ENCODE peak calls at places on chromosomes 11 and 22, in five cellular contexts. Q is brain microvascular endothelial cell, M is right lobe of liver, P is HL-60, N is stomach. V is an unnamed sample.

GRCh38 chr22:35727436-35727835 is 9.8 kb downstream of the APOL5 start:
- DNase-seq in N (peak; percentile 24), P (no peak), M (no peak), Q (no peak), V (no peak)

GRCh38 chr11:103397369-103397768 is 288.1 kb downstream of the DYNC2H1 start:
- DNase-seq in Q (no peak), P (no peak), N (no peak), M (no peak), V (no peak)

GRCh38 chr11:58451585-58451984 is 9.5 kb upstream of the OR5B12 start:
- DNase-seq in P (no peak), N (no peak), Q (no peak), M (no peak), V (no peak)

GRCh38 chr11:32451808-32452207 is 16.5 kb upstream of the WT1 start:
- DNase-seq in P (no peak), M (no peak), Q (no peak), N (no peak), V (no peak)

GRCh38 chr11:119370486-119371046 is 10.9 kb downstream of the USP2 start:
- DNase-seq in M (peak; percentile 86), N (no peak), Q (no peak), P (no peak), V (no peak)

GRCh38 chr11:66020618-66021357 is 5.5 kb downstream of the CATSPER1 start:
- DNase-seq in Q (peak; percentile 47), N (peak; percentile 41), P (peak; percentile 67), M (no peak), V (peak; percentile 94)

GRCh38 chr11:114044042-114044871 is 15.3 kb upstream of the ZBTB16 start:
- DNase-seq in P (no peak), M (no peak), N (no peak), Q (no peak), V (no peak)

GRCh38 chr22:49586244-49586748 is 241.4 kb downstream of the BRD1 start:
- DNase-seq in M (peak; percentile 32), P (no peak), N (no peak), Q (no peak), V (no peak)

GRCh38 chr22:23268877-23269276 is 88.6 kb downstream of the BCR start:
- DNase-seq in P (no peak), N (no peak), Q (no peak), M (no peak), V (no peak)

GRCh38 chr22:31248965-31249940 is 37.2 kb downstream of the LIMK2 start:
- DNase-seq in M (no peak), P (no peak), N (no peak), Q (no peak), V (no peak)

GRCh38 chr22:49302150-49302460 is 525.6 kb downstream of the BRD1 start:
- DNase-seq in Q (no peak), N (no peak), M (no peak), P (no peak), V (no peak)

GRCh38 chr11:10752061-10752460 is 1.0 kb downstream of the CTR9 start:
- DNase-seq in P (no peak), N (no peak), Q (no peak), M (no peak), V (no peak)

GRCh38 chr11:10749476-10749875 is 1.6 kb upstream of the CTR9 start:
- DNase-seq in Q (no peak), M (no peak), N (no peak), P (peak; percentile 7), V (no peak)

GRCh38 chr11:10751581-10751940 is 515 bp downstream of the CTR9 start:
- DNase-seq in Q (no peak), M (no peak), P (no peak), N (no peak), V (no peak)

GRCh38 chr11:10752486-10752885 is 1.4 kb downstream of the CTR9 start:
- DNase-seq in N (no peak), Q (no peak), P (no peak), M (no peak), V (no peak)

GRCh38 chr11:10750838-10751580 is at the start of gene CTR9:
- DNase-seq in Q (peak; percentile 92), M (peak; percentile 96), P (peak; percentile 96), N (peak; percentile 94), V (peak; percentile 90)
- TF ChIP-seq CTCF in Q (peak; percentile 54), M (peak; percentile 26), P (no peak), N (no peak), V (peak; percentile 37)

GRCh38 chr11:44766972-44767278 is 40.2 kb downstream of the TSPAN18 start:
- DNase-seq in P (no peak), N (no peak), Q (peak; percentile 68), M (no peak), V (no peak)

GRCh38 chr11:44773351-44773965 is 46.7 kb downstream of the TSPAN18 start:
- DNase-seq in N (peak; percentile 16), M (peak; percentile 23), P (no peak), Q (no peak), V (no peak)

GRCh38 chr11:44767421-44767820 is 40.7 kb downstream of the TSPAN18 start:
- DNase-seq in M (no peak), Q (peak; percentile 36), N (no peak), P (no peak), V (no peak)

GRCh38 chr11:44771252-44771734 is 44.5 kb downstream of the TSPAN18 start:
- DNase-seq in N (no peak), M (no peak), P (no peak), Q (no peak), V (no peak)

DNA sequence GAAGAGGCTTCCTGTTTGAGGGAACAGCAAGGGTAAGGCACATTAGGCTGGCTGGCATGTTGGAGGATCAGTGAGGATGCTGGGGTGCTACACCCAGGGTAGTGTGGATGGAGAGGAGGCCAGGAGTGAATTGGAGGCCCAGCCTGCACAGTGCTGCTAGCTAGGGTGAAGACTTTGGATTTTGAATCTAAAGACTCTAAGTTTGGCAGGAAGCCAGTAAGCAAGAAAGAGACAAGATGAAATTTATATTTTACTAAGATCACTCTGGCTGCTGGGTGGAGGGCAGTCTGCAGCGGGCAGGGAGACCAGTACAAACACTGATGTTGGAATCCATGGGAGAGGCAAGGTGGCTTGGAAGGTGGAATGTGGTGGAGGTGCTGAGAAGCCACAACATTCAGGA is 43.6 kb downstream of the TSPAN18 start:
- DNase-seq in Q (no peak), M (peak; percentile 15), P (no peak), N (peak; percentile 9), V (no peak)
- TF ChIP-seq CTCF in Q (no peak), M (no peak), P (no peak), N (no peak), V (no peak)

GRCh38 chr11:125637840-125638239 is 12.9 kb downstream of the CHEK1 start:
- DNase-seq in P (no peak), Q (no peak), N (no peak), M (no peak), V (no peak)
- TF ChIP-seq CTCF in P (no peak), Q (no peak), N (no peak), M (no peak), V (no peak)

GRCh38 chr11:111975076-111975806 is 38.1 kb downstream of the DIXDC1 start:
- DNase-seq in N (no peak), M (no peak), Q (no peak), P (no peak), V (no peak)
- TF ChIP-seq CTCF in N (peak; percentile 12), M (peak; percentile 37), Q (no peak), P (no peak), V (peak; percentile 16)

DNA sequence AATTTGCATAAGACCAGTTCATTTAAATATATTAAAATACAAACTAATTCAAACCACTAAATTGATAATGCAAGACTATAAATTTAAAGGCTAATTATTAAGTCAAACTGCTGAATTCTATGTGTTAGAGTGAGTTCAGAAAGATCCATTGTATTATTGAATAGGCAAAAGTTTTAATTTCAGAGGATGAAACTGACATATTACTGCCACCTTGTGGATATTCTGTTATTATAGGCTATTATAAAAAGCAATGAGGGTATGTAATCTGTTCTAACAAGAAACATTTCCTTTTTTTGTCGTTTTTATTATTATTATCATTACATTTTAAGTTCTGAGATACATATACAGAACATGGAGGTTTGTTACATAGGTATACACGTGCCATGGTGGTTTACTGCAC is 20.9 kb upstream of the NAALAD2 start:
- DNase-seq in Q (no peak), M (no peak), N (no peak), P (no peak), V (no peak)
- TF ChIP-seq CTCF in Q (peak; percentile 19), M (peak; percentile 59), N (no peak), P (no peak), V (peak; percentile 24)